ENCODE peak calls at places on chromosome 22, in nine cellular contexts. D is SK-N-SH, K is body of pancreas, E is fibroblast of lung, A is heart left ventricle, J is tibial nerve, P is GM23338, R is IMR-90, V is mammary epithelial cell. W is an unnamed sample. For H3K4me1, the result is how much of the 10 kb centered on the place peaks cover.

GRCh38 chr22:45678961-45679912 is 7.6 kb downstream of the ATXN10 start:
- DNase-seq in A (no peak), P (no peak), E (peak), K (no peak), J (no peak), R (peak), V (peak), D (no peak), W (no peak)

GRCh38 chr22:40289991-40290459 is 56.3 kb upstream of the ADSL start:
- DNase-seq in P (no peak), D (no peak), E (peak), A (peak), K (no peak), J (no peak), V (peak), R (no peak), W (no peak)

GRCh38 chr22:46355369-46355995 is 20.0 kb downstream of the TRMU start:
- DNase-seq in K (peak), D (peak), P (peak), A (peak), V (peak), R (peak), E (peak), J (peak), W (peak)

GRCh38 chr22:39318507-39319283 is 728 bp downstream of the RPL3 start:
- DNase-seq in R (no peak), A (no peak), P (no peak), V (no peak), K (no peak), E (no peak), J (peak), D (no peak), W (peak)

GRCh38 chr22:23181763-23182288 is 1.5 kb downstream of the BCR start:
- DNase-seq in J (no peak), R (no peak), K (no peak), V (no peak), D (no peak), E (no peak), P (peak), A (no peak), W (no peak)

GRCh38 chr22:38843201-38843715 is 570 bp downstream of the NPTXR start:
- DNase-seq in P (peak), R (peak), K (peak), D (peak), E (peak), V (peak), A (peak), J (no peak), W (peak)

GRCh38 chr22:20034143-20034542 is 13.2 kb downstream of the TANGO2 start:
- DNase-seq in J (no peak), E (no peak), R (no peak), A (no peak), D (no peak), V (no peak), P (no peak), K (no peak), W (no peak)

GRCh38 chr22:39960791-39961746 is 872 bp downstream of the TMA7B start:
- DNase-seq in D (no peak), K (peak), R (peak), V (peak), J (no peak), A (no peak), P (no peak), E (peak), W (no peak)

GRCh38 chr22:23306438-23306921 is 126.2 kb downstream of the BCR start:
- DNase-seq in J (no peak), R (peak), V (peak), K (no peak), E (peak), P (no peak), D (no peak), A (peak), W (peak)

GRCh38 chr22:48882636-48883200 is 945.0 kb downstream of the BRD1 start:
- DNase-seq in P (no peak), J (no peak), R (no peak), E (no peak), K (no peak), V (no peak), D (no peak), A (no peak), W (no peak)

GRCh38 chr22:27990879-27991278 is 71.8 kb upstream of the PITPNB start:
- DNase-seq in P (peak), V (no peak), D (peak), E (no peak), A (peak), K (peak), R (peak), J (peak), W (peak)

GRCh38 chr22:39494471-39495120 is 7.5 kb upstream of the MIEF1 start:
- DNase-seq in A (no peak), K (no peak), D (no peak), J (no peak), V (no peak), P (no peak), E (no peak), R (peak), W (no peak)

GRCh38 chr22:37897805-37898204 is 8.3 kb upstream of the MICALL1 start:
- DNase-seq in R (no peak), A (no peak), E (no peak), K (no peak), J (no peak), V (no peak), P (no peak), D (no peak), W (no peak)

GRCh38 chr22:46619240-46619829 is 851 bp upstream of the GRAMD4 start:
- DNase-seq in K (no peak), V (no peak), E (peak), A (no peak), J (no peak), P (no peak), R (no peak), D (no peak), W (no peak)

DNA sequence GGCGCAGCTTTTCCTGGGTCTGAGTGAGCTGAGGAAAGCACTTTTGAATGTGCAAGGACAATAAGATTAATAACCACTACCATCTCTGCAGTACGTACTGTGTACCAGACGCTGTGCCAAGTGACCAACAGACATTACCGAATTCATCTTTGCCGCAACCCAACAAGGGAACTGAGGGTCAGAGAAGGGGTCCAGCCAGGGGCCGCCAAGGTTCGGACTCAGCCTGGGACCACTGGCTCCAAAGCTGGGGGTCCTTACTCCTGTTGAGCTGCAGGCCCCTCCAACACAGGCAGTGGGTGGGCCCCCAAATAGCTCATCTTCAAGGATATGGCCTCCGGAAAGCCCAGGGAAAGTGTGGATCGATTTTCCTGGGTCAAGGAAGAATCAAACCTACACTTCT is 55.0 kb upstream of the EMID1 start:
- DNase-seq in K (no peak), V (no peak), R (no peak), J (no peak), A (no peak), P (no peak), D (no peak), E (no peak), W (no peak)
- TF ChIP-seq CTCF in K (no peak), V (no peak), R (no peak), J (no peak), A (no peak), P (no peak), D (no peak), E (no peak), W (no peak)

DNA sequence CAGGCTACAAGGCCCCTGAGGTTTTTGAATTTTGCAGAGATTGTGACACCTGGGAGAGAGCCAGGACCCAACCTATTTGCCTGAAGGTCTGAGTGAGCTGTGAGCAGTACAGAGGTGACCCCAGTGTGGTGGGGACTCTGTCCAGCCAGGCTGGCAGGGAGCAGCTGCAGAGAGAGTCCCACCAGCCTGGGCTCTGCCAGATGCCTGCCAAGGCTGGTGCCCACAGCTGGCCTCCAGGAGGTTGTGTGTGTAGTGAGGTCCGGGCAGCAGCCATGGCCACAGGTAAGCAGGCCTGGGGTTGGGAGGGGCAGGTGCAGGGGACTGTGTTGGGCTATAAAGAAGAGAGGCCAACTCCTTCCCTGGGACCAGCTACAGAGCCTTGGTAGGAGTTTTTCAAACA is 144.8 kb downstream of the CRYBB2 start:
- DNase-seq in D (no peak), P (no peak), K (no peak), J (no peak), V (no peak), A (peak), R (no peak), E (no peak), W (no peak)
- H3K4me1 ChIP-seq in D (under half), P (under half), K (under half), J (under half), V (under half), A (under half), R (under half), E (under half), W (under half)

DNA sequence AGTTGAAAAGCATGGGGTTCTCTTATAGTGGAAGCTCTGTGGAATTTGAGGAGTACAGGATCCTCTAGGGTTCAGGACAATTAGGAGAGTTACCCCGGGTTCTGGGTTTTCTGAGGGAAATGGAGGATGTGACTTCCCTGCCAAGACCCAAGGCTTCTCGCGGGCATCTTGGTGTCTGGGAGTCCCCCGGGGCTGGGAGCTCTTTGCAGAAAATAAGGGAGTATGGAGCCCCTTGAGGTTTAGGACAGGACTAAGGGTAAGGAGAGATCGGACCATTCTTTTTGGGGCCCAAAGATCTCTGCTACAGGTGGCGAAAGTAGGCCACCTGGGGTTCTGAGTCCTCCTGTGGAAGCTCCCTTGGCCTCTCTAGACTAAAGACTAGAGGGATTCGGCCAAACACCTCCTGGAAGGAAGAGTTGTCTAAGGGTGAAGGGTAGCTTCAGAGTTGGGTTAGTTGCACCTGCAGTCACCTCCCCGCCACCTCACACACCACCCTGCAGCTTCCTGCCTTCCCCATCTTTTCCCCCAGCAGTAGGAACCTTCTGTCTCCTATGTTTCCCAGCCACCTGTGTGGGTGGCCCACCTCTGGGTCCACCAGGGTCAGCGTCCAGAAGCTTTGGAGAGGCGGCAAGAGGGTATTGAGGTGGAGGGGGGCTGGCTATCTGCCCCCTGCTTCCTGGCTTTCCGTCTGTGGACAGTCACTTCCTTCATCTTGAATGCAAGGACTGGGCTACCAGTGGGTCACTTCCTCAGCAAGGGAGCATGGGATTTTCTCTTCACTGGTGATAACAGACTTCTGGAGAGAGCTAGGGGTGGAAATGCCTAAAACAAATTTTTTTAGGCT is 907 bp downstream of the LIMK2 start:
- DNase-seq in V (no peak), D (peak), P (peak), E (no peak), R (no peak), A (no peak), K (no peak), J (no peak), W (no peak)
- H3K27ac ChIP-seq in V (peak), D (no peak), P (peak), E (peak), R (peak), A (peak), K (peak), J (peak), W (peak)

GRCh38 chr22:36369004-36369921 is 18.5 kb downstream of the MYH9 start:
- DNase-seq in K (no peak), A (no peak), D (no peak), E (no peak), J (no peak), R (peak), V (no peak), P (no peak), W (no peak)
- TF ChIP-seq CTCF in K (no peak), A (no peak), D (no peak), E (no peak), J (no peak), R (no peak), V (no peak), P (no peak), W (no peak)

GRCh38 chr22:42877597-42878340 is 20.7 kb upstream of the ARFGAP3 start:
- DNase-seq in P (no peak), E (no peak), A (peak), D (no peak), K (no peak), V (no peak), J (no peak), R (no peak), W (no peak)
- H3K4me1 ChIP-seq in P (under half), E (under half), A (under half), D (under half), K (half or more), V (under half), J (under half), R (under half), W (under half)

DNA sequence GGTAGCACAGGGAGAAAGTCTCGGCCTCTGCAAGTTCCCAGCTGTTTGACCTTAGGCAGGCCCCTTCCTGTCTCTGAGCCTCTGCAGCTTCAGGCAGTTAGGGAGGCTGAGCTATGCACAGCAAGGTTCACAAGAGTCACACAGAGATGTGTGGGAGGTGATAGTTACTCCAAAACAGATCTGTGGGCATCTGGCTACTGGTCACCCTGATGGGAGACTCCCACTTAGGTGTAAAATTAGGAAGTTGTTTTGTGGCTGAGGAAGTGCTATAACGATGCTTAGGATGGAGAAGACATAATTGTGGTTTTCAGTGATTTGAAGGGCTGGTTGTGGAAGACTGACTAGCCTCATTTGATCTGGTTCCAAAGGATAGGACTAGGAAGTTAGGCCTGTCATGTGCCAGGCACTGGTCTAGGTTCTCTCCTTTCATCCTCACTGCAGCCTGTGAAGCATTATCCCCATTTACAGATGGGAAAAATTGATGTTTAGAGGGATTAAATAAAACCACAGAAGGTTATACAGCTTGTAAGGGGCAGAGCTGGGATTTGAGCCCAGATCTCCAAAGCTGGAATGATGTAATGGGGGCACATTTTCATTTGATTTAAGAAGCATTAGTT is 13.5 kb downstream of the ACO2 start:
- DNase-seq in K (no peak), A (no peak), V (no peak), P (peak), J (no peak), D (no peak), R (peak), E (peak), W (no peak)
- H3K27ac ChIP-seq in K (no peak), A (peak), V (no peak), P (peak), J (peak), D (no peak), R (no peak), E (peak), W (peak)

DNA sequence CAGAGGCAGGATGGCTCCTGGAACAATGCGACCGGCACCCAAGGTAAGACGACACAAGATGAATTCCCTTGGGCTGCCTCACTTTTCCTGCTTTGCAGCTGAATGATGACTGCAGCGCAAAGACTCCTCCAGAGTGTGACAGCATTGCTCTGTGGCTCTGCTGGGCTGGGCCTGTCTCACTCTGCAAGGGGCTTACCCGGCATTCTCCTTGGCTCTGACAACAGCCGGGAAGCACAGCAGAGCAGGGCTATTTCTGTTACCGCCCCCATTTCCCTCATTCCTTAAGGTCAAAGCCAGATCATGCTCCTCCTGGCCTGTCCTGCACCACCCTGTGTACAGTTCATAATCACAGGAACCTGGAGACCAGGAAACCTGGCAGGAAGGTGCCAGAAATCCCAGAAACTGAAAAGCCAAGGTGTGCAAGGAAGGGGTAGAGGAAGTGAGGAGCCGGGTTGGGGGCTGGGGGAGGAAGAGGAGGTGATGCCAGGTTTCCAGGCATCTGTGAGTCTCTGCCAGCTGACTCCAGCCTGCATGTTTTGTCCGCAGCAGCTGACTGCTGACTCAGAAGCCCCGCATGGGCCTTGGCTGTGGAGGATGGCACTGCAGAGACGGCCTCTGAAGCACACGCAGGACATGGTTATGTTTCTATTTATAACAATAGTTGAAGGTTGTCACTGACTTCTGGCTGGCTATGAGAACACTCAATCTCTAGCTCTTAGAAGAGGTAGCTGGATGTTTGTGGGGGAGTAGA is 113.6 kb downstream of the MICAL3 start:
- DNase-seq in K (peak), V (peak), E (peak), D (peak), P (peak), J (peak), R (peak), A (peak), W (peak)
- TF ChIP-seq CTCF in K (no peak), V (peak), E (peak), D (peak), P (peak), J (peak), R (peak), A (peak), W (no peak)

GRCh38 chr22:50298937-50299656 is 8.3 kb downstream of the PLXNB2 start:
- DNase-seq in P (peak), J (no peak), K (no peak), D (no peak), E (no peak), R (peak), V (no peak), A (no peak), W (no peak)
- H3K4me1 ChIP-seq in P (under half), J (under half), K (half or more), D (under half), E (under half), R (half or more), V (half or more), A (half or more), W (half or more)

GRCh38 chr22:25369133-25369532 is 149.7 kb downstream of the CRYBB2 start:
- DNase-seq in R (no peak), E (no peak), A (no peak), D (no peak), P (no peak), J (no peak), K (no peak), V (no peak), W (no peak)
- H3K27ac ChIP-seq in R (no peak), E (no peak), A (no peak), D (no peak), P (no peak), J (no peak), K (no peak), V (no peak), W (no peak)

W was measured in testis.